ENCODE peak calls at places on chromosomes 11 and 22, in ten cellular contexts. W, T, J, U, H, C, P, A, N and X are unnamed samples.

GRCh38 chr11:62806611-62807121 is 1.4 kb upstream of the NXF1 start:
- DNase-seq in W (peak; percentile 10), T (peak; percentile 89), J (peak; percentile 57), U (no peak), H (no peak), C (peak; percentile 72), P (no peak), A (peak; percentile 67), N (peak; percentile 52), X (peak; percentile 42)

GRCh38 chr11:11178671-11179070 is 174.4 kb downstream of the CSNK2A3 start:
- DNase-seq in W (no peak), T (no peak), J (no peak), U (no peak), H (no peak), C (no peak), P (no peak), A (no peak), N (no peak), X (no peak)

GRCh38 chr11:104163100-104164027 is 583 bp downstream of the PDGFD start:
- DNase-seq in W (no peak), T (no peak), J (peak; percentile 54), U (peak; percentile 56), H (no peak), C (no peak), P (no peak), A (peak; percentile 55), N (peak; percentile 67), X (peak; percentile 31)

GRCh38 chr22:18035740-18036139 is 11.4 kb upstream of the MICAL3 start:
- DNase-seq in W (peak; percentile 41), T (no peak), J (peak; percentile 68), U (peak; percentile 65), H (no peak), C (no peak), P (no peak), A (peak; percentile 46), N (no peak), X (no peak)

GRCh38 chr11:60740573-60740972 is 16.1 kb downstream of the MS4A18 start:
- DNase-seq in W (no peak), T (no peak), J (no peak), U (no peak), H (no peak), C (no peak), P (no peak), A (no peak), N (no peak), X (no peak)

GRCh38 chr11:131827440-131827839 is 457.0 kb downstream of the NTM start:
- DNase-seq in W (no peak), T (no peak), J (no peak), U (no peak), H (no peak), C (no peak), P (no peak), A (no peak), N (no peak), X (no peak)

GRCh38 chr22:47130883-47131610 is 368.6 kb downstream of the TBC1D22A start:
- DNase-seq in W (no peak), T (no peak), J (no peak), U (peak; percentile 13), H (no peak), C (no peak), P (no peak), A (no peak), N (no peak), X (no peak)

GRCh38 chr22:32202539-32203180 is 2.2 kb downstream of the RFPL2 start:
- DNase-seq in W (peak; percentile 71), T (peak; percentile 63), J (peak; percentile 34), U (peak; percentile 46), H (peak; percentile 20), C (peak; percentile 15), P (no peak), A (peak; percentile 52), N (no peak), X (peak; percentile 58)

GRCh38 chr11:3037041-3037944 is 19.9 kb downstream of the CARS1 start:
- DNase-seq in W (peak; percentile 82), T (peak; percentile 76), J (peak; percentile 69), U (peak; percentile 91), H (peak; percentile 23), C (peak; percentile 78), P (no peak), A (peak; percentile 81), N (peak; percentile 74), X (peak; percentile 86)